ENCODE peak calls at places on chromosomes 16 and 17, in nine cellular contexts. R is fibroblast of villous mesenchyme, W is breast epithelium, T is Calu3, J is astrocyte of the spinal cord, Z is neural progenitor cell, M is testis, S is HFF-Myc, Y is fibroblast of lung. G is an unnamed sample.

GRCh38 chr17:83078378-83079339 is 750 bp upstream of the METRNL start:
- DNase-seq in R (no peak), W (no peak), T (no peak), J (no peak), Z (peak; percentile 46), M (no peak), S (no peak), Y (no peak), G (no peak)

GRCh38 chr17:8807070-8807550 is 7.9 kb upstream of the MFSD6L start:
- DNase-seq in R (peak; percentile 4), W (no peak), T (no peak), J (no peak), Z (no peak), M (no peak), S (no peak), Y (no peak), G (no peak)

GRCh38 chr16:14268073-14268472 is 197.0 kb downstream of the MRTFB start:
- DNase-seq in R (no peak), W (no peak), T (no peak), J (no peak), Z (no peak), M (no peak), S (no peak), Y (no peak), G (no peak)

GRCh38 chr16:88839026-88839529 is 17.7 kb downstream of the GALNS start:
- DNase-seq in R (no peak), W (no peak), T (no peak), J (no peak), Z (peak; percentile 15), M (no peak), S (no peak), Y (no peak), G (no peak)

GRCh38 chr17:40209404-40210093 is 9.6 kb upstream of the WIPF2 start:
- DNase-seq in R (peak; percentile 48), W (no peak), T (no peak), J (peak; percentile 24), Z (no peak), M (no peak), S (no peak), Y (peak; percentile 81), G (no peak)

GRCh38 chr17:82868715-82869131 is 28.9 kb upstream of the ZNF750 start:
- DNase-seq in R (no peak), W (no peak), T (no peak), J (no peak), Z (no peak), M (no peak), S (no peak), Y (no peak), G (no peak)

GRCh38 chr16:815861-816260 is 15.3 kb upstream of the GNG13 start:
- DNase-seq in R (no peak), W (no peak), T (no peak), J (no peak), Z (no peak), M (no peak), S (no peak), Y (no peak), G (no peak)

GRCh38 chr16:2691491-2692248 is 9.3 kb downstream of the KCTD5 start:
- DNase-seq in R (no peak), W (no peak), T (no peak), J (no peak), Z (no peak), M (peak; percentile 69), S (no peak), Y (no peak), G (peak; percentile 68)

GRCh38 chr17:80860101-80860671 is 131.5 kb upstream of the CHMP6 start:
- DNase-seq in R (no peak), W (no peak), T (no peak), J (no peak), Z (no peak), M (no peak), S (no peak), Y (no peak), G (no peak)

DNA sequence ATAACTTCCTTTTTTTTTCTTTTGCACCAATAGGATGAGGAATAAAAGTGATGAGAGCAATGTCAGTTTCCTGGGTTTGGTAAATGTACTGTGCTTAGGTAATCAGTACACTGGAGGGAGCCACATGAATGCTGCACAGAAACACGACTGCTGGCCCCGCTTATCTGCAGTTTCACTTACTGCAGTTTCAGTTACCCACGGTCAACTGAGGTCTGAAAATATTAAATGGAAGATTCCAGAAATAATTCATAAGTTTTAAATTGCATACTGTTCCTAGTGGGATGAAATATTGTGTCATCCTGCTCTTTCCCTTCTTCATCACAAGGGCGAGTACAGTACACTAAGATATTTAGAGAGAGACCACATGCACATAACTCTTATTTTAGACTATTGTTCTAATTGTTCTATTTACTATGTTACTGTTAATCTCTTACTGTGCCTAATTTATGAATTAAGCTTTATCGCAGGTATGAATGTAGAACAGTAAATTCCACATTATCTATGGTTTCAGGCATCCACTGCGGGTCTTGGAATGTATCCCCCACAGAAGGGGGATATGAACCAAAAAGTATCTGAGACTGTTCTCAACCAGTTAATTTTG is 6.4 kb upstream of the LGALS3BP start:
- DNase-seq in R (peak; percentile 76), W (no peak), T (no peak), J (peak; percentile 47), Z (no peak), M (peak; percentile 73), S (no peak), Y (peak; percentile 27), G (no peak)
- TF ChIP-seq CTCF in R (peak; percentile 50), W (no peak), T (no peak), J (peak; percentile 28), Z (no peak), M (no peak), S (no peak), Y (peak; percentile 9), G (peak; percentile 29)

GRCh38 chr16:27374794-27375499 is 27.0 kb upstream of the IL21R start:
- DNase-seq in R (peak; percentile 78), W (no peak), T (peak; percentile 76), J (peak; percentile 83), Z (peak; percentile 85), M (peak; percentile 80), S (peak; percentile 82), Y (peak; percentile 81), G (no peak)
- TF ChIP-seq CTCF in R (peak; percentile 70), W (peak; percentile 32), T (peak; percentile 66), J (peak; percentile 65), Z (peak; percentile 69), M (no peak), S (peak; percentile 68), Y (peak; percentile 55), G (peak; percentile 76)

GRCh38 chr16:46627746-46628145 is 6.6 kb upstream of the SHCBP1 start:
- DNase-seq in R (no peak), W (no peak), T (no peak), J (no peak), Z (no peak), M (no peak), S (no peak), Y (no peak), G (no peak)

GRCh38 chr16:46629331-46629843 is 8.2 kb upstream of the SHCBP1 start:
- DNase-seq in R (peak; percentile 72), W (no peak), T (peak; percentile 35), J (peak; percentile 57), Z (peak; percentile 41), M (no peak), S (peak; percentile 41), Y (peak; percentile 49), G (no peak)

GRCh38 chr16:46632778-46633733 is 11.9 kb upstream of the SHCBP1 start:
- DNase-seq in R (no peak), W (no peak), T (no peak), J (no peak), Z (peak; percentile 76), M (no peak), S (no peak), Y (no peak), G (no peak)
- TF ChIP-seq CTCF in R (no peak), W (no peak), T (no peak), J (no peak), Z (no peak), M (no peak), S (no peak), Y (no peak), G (no peak)

GRCh38 chr16:22123759-22124490 is 31.6 kb downstream of the VWA3A start:
- DNase-seq in R (no peak), W (no peak), T (no peak), J (no peak), Z (no peak), M (no peak), S (no peak), Y (no peak), G (no peak)

GRCh38 chr16:22117666-22118065 is 25.3 kb downstream of the VWA3A start:
- DNase-seq in R (no peak), W (no peak), T (no peak), J (no peak), Z (no peak), M (no peak), S (no peak), Y (peak; percentile 5), G (no peak)

GRCh38 chr16:22123146-22123545 is 30.8 kb downstream of the VWA3A start:
- DNase-seq in R (no peak), W (no peak), T (no peak), J (no peak), Z (peak; percentile 24), M (no peak), S (no peak), Y (no peak), G (no peak)

GRCh38 chr16:22122239-22122638 is 29.9 kb downstream of the VWA3A start:
- DNase-seq in R (no peak), W (no peak), T (no peak), J (no peak), Z (no peak), M (no peak), S (no peak), Y (no peak), G (no peak)

DNA sequence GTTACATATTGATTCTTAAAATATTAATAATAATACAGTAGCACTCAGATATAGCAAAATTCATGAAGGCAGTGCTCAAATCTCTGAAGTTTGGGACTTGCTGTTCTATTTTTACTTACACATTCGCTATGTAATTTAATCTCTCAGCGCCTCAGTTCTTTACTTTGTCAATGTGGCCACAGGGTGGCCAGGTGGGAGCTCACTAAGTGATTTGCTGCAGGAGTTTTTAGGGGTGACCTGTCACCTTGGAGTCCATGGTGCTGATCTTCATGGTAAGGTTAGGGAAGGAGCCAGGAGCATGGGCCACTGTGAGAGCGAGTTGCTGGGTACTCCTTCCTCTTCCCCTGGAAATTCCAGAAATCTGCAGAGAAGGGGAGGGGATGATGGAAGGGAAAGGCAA is 28.1 kb downstream of the VWA3A start:
- DNase-seq in R (no peak), W (no peak), T (no peak), J (no peak), Z (no peak), M (no peak), S (no peak), Y (no peak), G (no peak)
- TF ChIP-seq CTCF in R (no peak), W (no peak), T (no peak), J (no peak), Z (no peak), M (no peak), S (no peak), Y (no peak), G (no peak)

GRCh38 chr16:9434659-9435058 is 343.2 kb downstream of the HAPSTR1 start:
- DNase-seq in R (no peak), W (no peak), T (no peak), J (no peak), Z (no peak), M (no peak), S (no peak), Y (no peak), G (no peak)
- TF ChIP-seq CTCF in R (no peak), W (no peak), T (no peak), J (no peak), Z (no peak), M (no peak), S (no peak), Y (no peak), G (no peak)